ENCODE peak calls at places on chromosomes 12 and 14, in four cellular contexts. D is stimulated activated CD4-positive, alpha-beta T cell treated with anti-CD3 and anti-CD28 coated beads, Interleukin-2, amount 100 ng/mL, for 24 hours; B is GM12892; L is GM13976. N is an unnamed sample.

GRCh38 chr12:98320026-98320425 is 195.4 kb upstream of the TMPO start:
- DNase-seq in D (no peak), B (no peak), L (no peak), N (no peak)

GRCh38 chr12:124286414-124286813 is 8.5 kb upstream of the RFLNA start:
- DNase-seq in D (no peak), B (no peak), L (no peak), N (no peak)

GRCh38 chr14:100028990-100029677 is 36.1 kb upstream of the EVL start:
- DNase-seq in D (no peak), B (no peak), L (no peak), N (no peak)

GRCh38 chr14:95440951-95441350 is 75.5 kb downstream of the SYNE3 start:
- DNase-seq in D (no peak), B (no peak), L (no peak), N (no peak)

GRCh38 chr12:125518074-125518473 is 452.8 kb downstream of the AACS start:
- DNase-seq in D (no peak), B (no peak), L (no peak), N (no peak)

GRCh38 chr12:101793401-101793800 is 37.4 kb downstream of the GNPTAB start:
- DNase-seq in D (no peak), B (no peak), L (peak; percentile 33), N (no peak)

GRCh38 chr14:103332143-103332919 is 1.7 kb upstream of the EIF5 start:
- DNase-seq in D (no peak), B (no peak), L (no peak), N (no peak)

GRCh38 chr12:107801150-107801549 is 26.6 kb downstream of the ASCL4 start:
- DNase-seq in D (no peak), B (no peak), L (no peak), N (no peak)

GRCh38 chr12:78431931-78432330 is 432.6 kb upstream of the SYT1 start:
- DNase-seq in D (no peak), B (no peak), L (no peak), N (no peak)

GRCh38 chr12:122886851-122887816 is 8.8 kb downstream of the VPS37B start:
- DNase-seq in D (peak; percentile 55), B (no peak), L (peak; percentile 57), N (peak; percentile 76)

GRCh38 chr12:40152783-40153383 is 47.0 kb upstream of the SLC2A13 start:
- DNase-seq in D (peak; percentile 61), B (no peak), L (no peak), N (no peak)

GRCh38 chr12:49093746-49094103 is 876 bp downstream of the DHH start:
- DNase-seq in D (no peak), B (no peak), L (no peak), N (no peak)

GRCh38 chr14:101177301-101178055 is 274.0 kb upstream of the RTL1 start:
- DNase-seq in D (no peak), B (no peak), L (no peak), N (no peak)

GRCh38 chr12:24561882-24562760 is 386.8 kb downstream of the BCAT1 start:
- DNase-seq in D (no peak), B (peak; percentile 26), L (peak; percentile 58), N (peak; percentile 12)

GRCh38 chr12:3925621-3926020 is 52.4 kb upstream of the PARP11 start:
- DNase-seq in D (no peak), B (no peak), L (no peak), N (no peak)

GRCh38 chr14:77046706-77047105 is 18.2 kb upstream of the IRF2BPL start:
- DNase-seq in D (no peak), B (no peak), L (no peak), N (no peak)

GRCh38 chr12:51348116-51348515 is 1.6 kb upstream of the CELA1 start:
- DNase-seq in D (no peak), B (no peak), L (no peak), N (no peak)

GRCh38 chr12:62654558-62655241 is 188.1 kb downstream of the MON2 start:
- DNase-seq in D (no peak), B (no peak), L (no peak), N (no peak)

GRCh38 chr14:74882103-74882920 is 596 bp downstream of the DLST start:
- DNase-seq in D (peak; percentile 58), B (peak; percentile 46), L (peak; percentile 46), N (peak; percentile 25)

GRCh38 chr14:53842938-53843337 is 113.7 kb downstream of the BMP4 start:
- DNase-seq in D (no peak), B (no peak), L (no peak), N (no peak)

GRCh38 chr12:42086021-42086420 is 58.7 kb downstream of the GXYLT1 start:
- DNase-seq in D (no peak), B (no peak), L (no peak), N (no peak)

GRCh38 chr12:123013185-123014095 is 33.0 kb downstream of the ARL6IP4 start:
- DNase-seq in D (no peak), B (no peak), L (no peak), N (no peak)

GRCh38 chr14:36657409-36658090 is 4.1 kb upstream of the PAX9 start:
- DNase-seq in D (no peak), B (no peak), L (peak; percentile 20), N (no peak)

GRCh38 chr14:99460793-99461192 is 19.9 kb downstream of the SETD3 start:
- DNase-seq in D (no peak), B (no peak), L (no peak), N (no peak)

GRCh38 chr12:38895446-38895845 is 9.9 kb downstream of the CPNE8 start:
- DNase-seq in D (no peak), B (no peak), L (no peak), N (no peak)

GRCh38 chr14:73259837-73260236 is 22.5 kb downstream of the PAPLN start:
- DNase-seq in D (no peak), B (no peak), L (no peak), N (no peak)

GRCh38 chr14:20278414-20278813 is 27.3 kb downstream of the TTC5 start:
- DNase-seq in D (no peak), B (no peak), L (no peak), N (no peak)

GRCh38 chr14:99684356-99684952 is 356 bp downstream of the CYP46A1 start:
- DNase-seq in D (no peak), B (no peak), L (no peak), N (no peak)

GRCh38 chr14:61493996-61494395 is 172.6 kb downstream of the PRKCH start:
- DNase-seq in D (no peak), B (no peak), L (no peak), N (no peak)

GRCh38 chr14:98189521-98189920 is 1082.5 kb downstream of the BCL11B start:
- DNase-seq in D (no peak), B (no peak), L (no peak), N (no peak)

GRCh38 chr12:13595536-13596450 is 385.6 kb downstream of the GRIN2B start:
- DNase-seq in D (no peak), B (no peak), L (no peak), N (no peak)

GRCh38 chr12:3755898-3756297 is 3.0 kb upstream of the CRACR2A start:
- DNase-seq in D (no peak), B (no peak), L (no peak), N (no peak)

GRCh38 chr12:8796831-8797626 is 25.4 kb upstream of the A2ML1 start:
- DNase-seq in D (no peak), B (no peak), L (no peak), N (no peak)

GRCh38 chr14:24368215-24368561 is 204 bp downstream of the NFATC4 start:
- DNase-seq in D (no peak), B (no peak), L (no peak), N (no peak)

GRCh38 chr12:93699271-93700141 is 22.3 kb downstream of the CRADD start:
- DNase-seq in D (no peak), B (no peak), L (no peak), N (no peak)

GRCh38 chr12:41699658-41700057 is 445.0 kb downstream of the GXYLT1 start:
- DNase-seq in D (no peak), B (no peak), L (no peak), N (no peak)

N was measured in stimulated activated naive B cell treated with anti-CD40 and anti-IgM and Interleukin-4, amounts not matched to agents 10 μg/mL and 1 μg/mL and 100 μg/mL, for 72 hours.